ENCODE peak calls at places on chromosomes 7 and 10, in six cellular contexts. Q is astrocyte; I is stimulated activated CD4-positive, alpha-beta T cell treated with anti-CD3 and anti-CD28 coated beads, Interleukin-4, amount 100 ng/mL, for 4 hours; T is iPS-NIHi11; K is neural crest cell; W is activated CD8-positive, alpha-beta memory T cell treated with anti-CD3 and anti-CD28 coated beads, Interleukin-2, amount 50 U/mL, for 48 hours. H is an unnamed sample.

GRCh38 chr10:18230794-18231193 is 90.6 kb downstream of the CACNB2 start:
- DNase-seq in Q (peak), I (no peak), T (no peak), K (no peak), W (no peak), H (no peak)

GRCh38 chr10:5564537-5565204 is 39.9 kb downstream of the CALML3 start:
- DNase-seq in Q (no peak), I (no peak), T (no peak), K (no peak), W (peak), H (no peak)

GRCh38 chr10:32882076-32882475 is 76.0 kb downstream of the ITGB1 start:
- DNase-seq in Q (no peak), I (no peak), T (no peak), K (no peak), W (no peak), H (no peak)

GRCh38 chr10:129796611-129797420 is 167.3 kb downstream of the EBF3 start:
- DNase-seq in Q (no peak), I (no peak), T (no peak), K (no peak), W (no peak), H (no peak)

GRCh38 chr10:44237364-44238034 is 147.4 kb downstream of the CXCL12 start:
- DNase-seq in Q (no peak), I (no peak), T (no peak), K (no peak), W (no peak), H (no peak)

GRCh38 chr7:47035522-47035921 is 546.4 kb downstream of the TNS3 start:
- DNase-seq in Q (no peak), I (no peak), T (no peak), K (no peak), W (no peak), H (no peak)

GRCh38 chr10:95655571-95656290 is 780 bp downstream of the ALDH18A1 start:
- DNase-seq in Q (peak), I (no peak), T (peak), K (peak), W (no peak), H (no peak)

GRCh38 chr7:107975394-107976013 is 27.5 kb downstream of the LAMB1 start:
- DNase-seq in Q (no peak), I (no peak), T (no peak), K (no peak), W (no peak), H (no peak)

GRCh38 chr7:1647961-1648631 is 22.0 kb upstream of the ELFN1 start:
- DNase-seq in Q (no peak), I (no peak), T (no peak), K (no peak), W (no peak), H (no peak)

H was measured in H4.